ENCODE peak calls at places on chromosomes 3 and 15, in six cellular contexts. W, B, Y, X, A and O are unnamed samples.

GRCh38 chr3:36701903-36702374 is 62.4 kb downstream of the DCLK3 start:
- DNase-seq in X (no peak), A (no peak), Y (peak), B (peak), W (no peak), O (no peak)

GRCh38 chr3:57105585-57105984 is 45.1 kb downstream of the SPATA12 start:
- DNase-seq in Y (no peak), W (no peak), B (no peak), A (no peak), X (no peak), O (no peak)

GRCh38 chr15:91265431-91265940 is 165.4 kb downstream of the SV2B start:
- DNase-seq in W (no peak), A (no peak), Y (no peak), B (no peak), X (no peak), O (no peak)

GRCh38 chr15:53511175-53511574 is 248.3 kb downstream of the WDR72 start:
- DNase-seq in B (no peak), X (no peak), A (no peak), Y (no peak), W (no peak), O (no peak)

GRCh38 chr3:23439080-23439479 is 236.0 kb downstream of the UBE2E2 start:
- DNase-seq in X (no peak), Y (no peak), A (no peak), B (no peak), W (no peak), O (no peak)

GRCh38 chr3:39347586-39347876 is 18.0 kb downstream of the CCR8 start:
- DNase-seq in X (no peak), B (no peak), W (no peak), A (no peak), Y (no peak), O (no peak)

GRCh38 chr3:36714343-36714742 is 50.0 kb downstream of the DCLK3 start:
- DNase-seq in X (no peak), B (no peak), A (no peak), W (no peak), Y (no peak), O (peak)

GRCh38 chr3:114519415-114519814 is 225.6 kb downstream of the TIGIT start:
- DNase-seq in W (peak), X (peak), B (peak), A (no peak), Y (peak), O (peak)

GRCh38 chr3:16319723-16320122 is 54.7 kb downstream of the OXNAD1 start:
- DNase-seq in A (no peak), Y (no peak), W (no peak), B (no peak), X (no peak), O (no peak)

GRCh38 chr15:58921267-58921666 is 12.2 kb downstream of the SLTM start:
- DNase-seq in X (no peak), A (no peak), Y (no peak), W (no peak), B (peak), O (no peak)

GRCh38 chr3:139975592-139976360 is 40.8 kb downstream of the CLSTN2 start:
- DNase-seq in A (no peak), X (no peak), W (no peak), Y (no peak), B (no peak), O (peak)

GRCh38 chr15:42138968-42139386 is 17.5 kb downstream of the PLA2G4F start:
- DNase-seq in A (peak), B (no peak), Y (no peak), X (no peak), W (peak), O (no peak)

GRCh38 chr15:95085056-95085455 is 853.7 kb downstream of the MCTP2 start:
- DNase-seq in W (no peak), X (no peak), A (no peak), Y (peak), B (no peak), O (peak)

GRCh38 chr15:55239440-55240124 is 42.8 kb upstream of the RSL24D1 start:
- DNase-seq in B (no peak), A (no peak), W (no peak), Y (no peak), X (no peak), O (no peak)

GRCh38 chr3:37329465-37329864 is 155.1 kb upstream of the LRRFIP2 start:
- DNase-seq in Y (no peak), X (no peak), B (no peak), W (no peak), A (no peak), O (peak)

GRCh38 chr3:72317491-72317890 is 530.8 kb downstream of the SHQ1 start:
- DNase-seq in Y (no peak), X (no peak), W (no peak), B (peak), A (no peak), O (no peak)

GRCh38 chr3:58345457-58345856 is 12.8 kb downstream of the PXK start:
- DNase-seq in W (no peak), A (no peak), X (no peak), B (no peak), Y (no peak), O (no peak)

GRCh38 chr15:81785181-81785580 is 260.6 kb downstream of the MEX3B start:
- DNase-seq in X (no peak), Y (no peak), W (no peak), B (no peak), A (no peak), O (no peak)
- H4K91ac ChIP-seq in X (no peak), Y (no peak), W (no peak), B (no peak), A (no peak), O (no peak)

GRCh38 chr3:33716227-33716626 is 1.8 kb downstream of the CLASP2 start:
- DNase-seq in Y (peak), B (no peak), X (no peak), W (no peak), A (no peak), O (no peak)
- H3K23ac ChIP-seq in Y (no peak), B (peak), X (no peak), W (no peak), A (no peak), O (peak)

GRCh38 chr3:142652826-142653292 is 56.7 kb downstream of the PLS1 start:
- DNase-seq in X (no peak), Y (no peak), B (no peak), W (no peak), A (no peak), O (no peak)
- H4K91ac ChIP-seq in X (no peak), Y (no peak), B (no peak), W (no peak), A (no peak), O (no peak)

GRCh38 chr3:51967384-51968174 is at the start of gene PCBP4:
- DNase-seq in W (peak), A (peak), B (peak), X (no peak), Y (peak), O (peak)
- H3K23ac ChIP-seq in W (no peak), A (peak), B (peak), X (peak), Y (no peak), O (no peak)

GRCh38 chr3:118128886-118129285 is 905.8 kb downstream of the IGSF11 start:
- DNase-seq in A (no peak), Y (peak), X (no peak), B (peak), W (no peak), O (no peak)
- H4K91ac ChIP-seq in A (no peak), Y (no peak), X (no peak), B (no peak), W (no peak), O (no peak)

DNA sequence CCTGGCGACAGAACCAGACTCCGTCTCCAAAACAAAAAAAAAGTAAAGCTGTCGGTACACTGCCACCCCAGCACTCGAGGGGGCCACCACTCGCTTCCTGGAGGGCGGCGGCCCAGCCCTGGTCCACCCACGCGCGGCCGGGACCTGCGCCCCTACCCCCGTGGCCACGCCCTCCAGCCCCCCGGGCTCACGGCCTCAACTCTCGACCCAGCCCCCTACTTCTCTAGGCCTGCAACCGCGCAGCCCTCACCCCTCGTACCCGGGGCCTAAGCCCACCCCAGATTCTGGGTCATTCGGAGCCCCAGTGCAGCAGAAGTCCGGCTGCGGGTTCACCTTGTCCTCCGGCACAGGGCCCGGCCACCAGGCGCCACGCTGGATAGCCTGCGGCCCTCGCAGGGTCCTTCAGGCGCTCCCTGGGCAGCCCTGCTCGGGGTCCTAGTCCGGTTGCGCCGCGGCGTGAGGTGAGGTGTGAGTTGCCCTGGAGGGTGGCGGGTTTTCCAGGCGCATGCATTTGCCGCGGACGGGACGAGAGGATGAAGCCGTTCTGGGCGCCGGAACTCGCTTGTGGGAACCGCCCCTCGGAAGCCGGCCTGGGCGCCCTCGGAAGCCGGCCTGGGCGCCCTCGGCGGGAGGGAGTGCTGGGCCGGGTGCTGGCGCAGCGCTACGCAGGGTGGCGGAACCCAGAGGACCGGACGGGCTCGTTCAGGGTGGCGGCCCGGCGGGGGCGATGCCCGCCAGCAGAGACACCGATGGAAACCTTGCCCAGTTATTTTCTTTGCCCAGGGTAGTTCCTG is 32.2 kb downstream of the SPINK8 start:
- DNase-seq in A (peak), X (peak), W (peak), B (peak), Y (peak), O (peak)
- H3K23ac ChIP-seq in A (no peak), X (peak), W (no peak), B (peak), Y (no peak), O (no peak)

GRCh38 chr3:43349759-43350158 is 63.4 kb downstream of the SNRK start:
- DNase-seq in A (no peak), Y (no peak), W (no peak), X (no peak), B (peak), O (no peak)
- H4K91ac ChIP-seq in A (no peak), Y (no peak), W (no peak), X (no peak), B (no peak), O (no peak)

DNA sequence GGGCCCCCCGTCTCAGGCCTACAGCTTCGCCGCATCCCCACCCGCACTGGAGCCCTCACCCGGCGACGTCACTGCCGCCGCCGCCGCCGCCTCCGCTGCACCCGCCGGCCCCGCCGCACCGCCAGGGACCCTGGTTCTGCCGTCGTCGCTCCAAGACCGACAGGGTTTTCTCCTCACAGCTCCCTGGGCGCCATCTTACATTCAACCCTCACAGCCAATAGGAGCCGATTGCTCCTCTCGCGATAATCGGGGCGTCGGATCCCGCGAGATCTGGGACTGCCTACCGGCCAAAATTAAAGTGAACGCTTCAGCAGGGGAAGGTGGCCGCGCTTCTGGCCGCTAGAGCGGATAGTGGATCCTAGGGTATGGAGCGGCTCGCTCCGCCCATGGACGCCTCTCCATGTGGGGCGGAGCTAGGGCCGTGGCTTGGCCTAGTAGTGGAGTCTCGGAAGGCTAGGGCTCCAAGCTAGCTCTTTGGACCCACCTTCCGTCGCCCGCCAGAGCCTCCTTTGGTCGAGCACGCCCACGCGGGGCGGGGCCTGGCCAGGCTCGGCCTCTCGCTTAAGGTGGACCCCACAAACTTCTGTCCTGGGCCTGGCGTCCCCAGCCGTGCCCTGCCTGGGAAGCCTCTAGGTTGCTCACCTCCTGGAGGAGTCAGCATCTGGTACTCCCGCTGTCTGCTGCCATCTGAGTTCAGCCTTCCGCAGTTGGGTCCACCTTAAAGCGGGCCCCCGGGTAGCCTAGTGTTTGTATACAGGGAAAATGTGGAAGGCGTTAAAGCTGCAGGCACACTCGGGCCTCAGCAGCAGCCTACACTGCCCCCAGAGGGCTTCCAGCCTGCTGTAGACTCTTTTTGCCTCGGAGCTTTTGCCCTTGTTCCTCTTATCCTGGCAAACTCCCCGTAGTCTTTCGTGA is at the start of gene QRICH1:
- DNase-seq in W (peak), B (peak), X (peak), Y (peak), A (peak), O (peak)
- H3K23ac ChIP-seq in W (no peak), B (peak), X (peak), Y (no peak), A (no peak), O (no peak)

DNA sequence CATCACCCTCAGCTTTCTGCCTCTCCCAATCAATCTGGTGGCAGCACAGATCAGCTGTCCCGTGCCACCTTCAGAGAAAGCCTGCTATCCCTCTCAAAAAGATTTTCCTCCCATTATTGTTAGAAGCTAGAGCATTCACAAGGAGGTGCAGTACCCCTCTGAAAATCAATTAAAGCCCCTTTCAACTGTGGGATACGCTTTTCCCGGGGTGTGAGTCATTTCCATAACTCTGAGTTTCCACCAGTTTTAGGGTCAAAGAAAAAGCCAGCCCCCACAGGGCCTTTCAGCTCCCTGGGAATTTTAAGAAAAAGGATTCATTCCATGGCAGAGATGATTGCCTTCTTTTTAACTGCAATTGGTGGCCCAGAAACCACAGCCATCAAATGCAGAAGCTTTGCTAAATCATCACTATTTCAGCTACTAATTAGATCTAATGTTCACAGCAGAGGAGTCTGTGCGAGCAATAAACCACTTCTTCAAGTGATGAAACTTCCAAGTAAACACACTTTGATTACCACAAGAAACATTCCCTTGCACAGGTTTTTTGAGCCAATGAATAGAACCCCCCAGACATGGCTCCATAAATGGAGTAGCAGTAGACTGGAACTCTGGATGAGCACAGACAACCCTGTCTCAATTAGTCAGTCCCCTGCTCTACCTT is 270.0 kb upstream of the TPRG1 start:
- DNase-seq in A (no peak), B (peak), Y (peak), X (no peak), W (no peak), O (no peak)
- H4K91ac ChIP-seq in A (no peak), B (peak), Y (no peak), X (no peak), W (no peak), O (no peak)